ENCODE peak calls at places on chromosomes 16 and 17, in five cellular contexts. Y is epithelial cell of esophagus, D is ELF-1, C is 8988T, R is B cell. T is an unnamed sample.

GRCh38 chr17:6556121-6557039 is at the start of gene PITPNM3:
- DNase-seq in Y (peak), D (peak), C (no peak), R (peak), T (no peak)

GRCh38 chr17:1703063-1703462 is 7.1 kb downstream of the TLCD2 start:
- DNase-seq in Y (no peak), D (no peak), C (no peak), R (no peak), T (no peak)

GRCh38 chr17:81337449-81337848 is 42.3 kb upstream of the SLC38A10 start:
- DNase-seq in Y (no peak), D (no peak), C (no peak), R (no peak), T (no peak)

GRCh38 chr17:43579570-43580140 is 33.5 kb upstream of the ETV4 start:
- DNase-seq in Y (peak), D (no peak), C (peak), R (no peak), T (no peak)

GRCh38 chr16:68444058-68444657 is 4.2 kb downstream of the SMPD3 start:
- DNase-seq in Y (peak), D (peak), C (no peak), R (no peak), T (peak)

GRCh38 chr16:53881371-53881770 is 177.4 kb downstream of the FTO start:
- DNase-seq in Y (peak), D (no peak), C (no peak), R (no peak), T (no peak)

GRCh38 chr16:55001931-55002330 is 71.3 kb downstream of the IRX5 start:
- DNase-seq in Y (peak), D (no peak), C (no peak), R (no peak), T (no peak)

GRCh38 chr16:15739449-15739848 is 89.4 kb downstream of the NDE1 start:
- DNase-seq in Y (no peak), D (no peak), C (no peak), R (no peak), T (no peak)

GRCh38 chr16:19666451-19666850 is 51.6 kb downstream of the KNOP1 start:
- DNase-seq in Y (no peak), D (no peak), C (no peak), R (no peak), T (no peak)

GRCh38 chr17:32342603-32343325 is 791 bp upstream of the C17orf75 start:
- DNase-seq in Y (no peak), D (no peak), C (no peak), R (no peak), T (no peak)

GRCh38 chr17:79667746-79668145 is 56.9 kb upstream of the RBFOX3 start:
- DNase-seq in Y (no peak), D (no peak), C (no peak), R (no peak), T (no peak)

GRCh38 chr16:5072334-5073278 is 963 bp downstream of the ALG1 start:
- DNase-seq in Y (no peak), D (no peak), C (no peak), R (no peak), T (no peak)

GRCh38 chr17:51668155-51668962 is 408.0 kb downstream of the UTP18 start:
- DNase-seq in Y (no peak), D (no peak), C (no peak), R (no peak), T (no peak)

GRCh38 chr17:17693253-17693954 is 12.1 kb downstream of the RAI1 start:
- DNase-seq in Y (peak), D (peak), C (no peak), R (no peak), T (peak)

GRCh38 chr17:81322271-81323082 is 27.4 kb upstream of the SLC38A10 start:
- DNase-seq in Y (peak), D (no peak), C (peak), R (peak), T (no peak)

GRCh38 chr17:49910094-49910857 is 58.7 kb upstream of the DLX4 start:
- DNase-seq in Y (peak), D (peak), C (peak), R (no peak), T (no peak)

GRCh38 chr17:81384929-81385319 is 10.3 kb upstream of the BAHCC1 start:
- DNase-seq in Y (no peak), D (peak), C (no peak), R (no peak), T (no peak)

GRCh38 chr17:75844530-75845057 is 390 bp upstream of the UNC13D start:
- DNase-seq in Y (peak), D (no peak), C (no peak), R (peak), T (no peak)

GRCh38 chr17:14464741-14465140 is 163.9 kb downstream of the HS3ST3B1 start:
- DNase-seq in Y (peak), D (no peak), C (no peak), R (no peak), T (no peak)

GRCh38 chr17:46179375-46179999 is 13.7 kb downstream of the KANSL1 start:
- DNase-seq in Y (no peak), D (no peak), C (no peak), R (no peak), T (peak)

GRCh38 chr16:83040174-83040573 is 413.4 kb downstream of the CDH13 start:
- DNase-seq in Y (peak), D (no peak), C (no peak), R (no peak), T (no peak)

GRCh38 chr16:77220427-77220826 is 21.2 kb downstream of the SYCE1L start:
- DNase-seq in Y (no peak), D (no peak), C (no peak), R (no peak), T (no peak)

GRCh38 chr16:10961231-10961630 is 16.9 kb downstream of the CLEC16A start:
- DNase-seq in Y (peak), D (no peak), C (no peak), R (no peak), T (no peak)

GRCh38 chr17:77140878-77141767 is at the start of gene SEC14L1:
- DNase-seq in Y (peak), D (peak), C (no peak), R (no peak), T (peak)

GRCh38 chr16:29825145-29826044 is 5.1 kb downstream of the MVP start:
- DNase-seq in Y (no peak), D (no peak), C (no peak), R (no peak), T (peak)